ENCODE peak calls at places on chromosomes 11 and 22, in six cellular contexts. One of them, this sample, is unnamed.
A peak's percentile ranks its signal among the peaks of the same experiment; 100 is the strongest.

GRCh38 chr22:36731916-36732315 is 28.4 kb upstream of the CACNG2 start:
- DNase-seq in pancreas: peak; percentile 2
- DNase-seq in substantia nigra: no peak
- DNase-seq in aorta: no peak
- DNase-seq in GM23248: no peak
- DNase-seq in lung: no peak
- DNase-seq in this sample: no peak

GRCh38 chr22:39477542-39477941 is 20.7 kb downstream of the MGAT3 start:
- DNase-seq in pancreas: no peak
- DNase-seq in substantia nigra: no peak
- DNase-seq in GM23248: no peak
- DNase-seq in lung: no peak
- DNase-seq in aorta: no peak
- DNase-seq in this sample: no peak

GRCh38 chr11:60261014-60261413 is 18.1 kb upstream of the MS4A4E start:
- DNase-seq in lung: no peak
- DNase-seq in substantia nigra: no peak
- DNase-seq in aorta: no peak
- DNase-seq in pancreas: no peak
- DNase-seq in GM23248: no peak
- DNase-seq in this sample: no peak

GRCh38 chr11:2575611-2576051 is 124.2 kb downstream of the KCNQ1OT1 start:
- DNase-seq in aorta: peak; percentile 62
- DNase-seq in GM23248: no peak
- DNase-seq in pancreas: peak; percentile 8
- DNase-seq in lung: no peak
- DNase-seq in substantia nigra: no peak
- DNase-seq in this sample: peak; percentile 36

GRCh38 chr22:30490399-30490798 is 15.1 kb downstream of the SEC14L4 start:
- DNase-seq in aorta: no peak
- DNase-seq in substantia nigra: no peak
- DNase-seq in lung: no peak
- DNase-seq in GM23248: no peak
- DNase-seq in pancreas: no peak
- DNase-seq in this sample: no peak

GRCh38 chr11:125082611-125083311 is 19.7 kb downstream of the SLC37A2 start:
- DNase-seq in lung: no peak
- DNase-seq in pancreas: no peak
- DNase-seq in aorta: no peak
- DNase-seq in GM23248: peak; percentile 94
- DNase-seq in substantia nigra: no peak
- DNase-seq in this sample: no peak

GRCh38 chr11:84563356-84563755 is 1063.8 kb downstream of the DLG2 start:
- DNase-seq in GM23248: no peak
- DNase-seq in pancreas: no peak
- DNase-seq in substantia nigra: no peak
- DNase-seq in lung: no peak
- DNase-seq in aorta: no peak
- DNase-seq in this sample: no peak

GRCh38 chr11:93939084-93939780 is 81.9 kb upstream of the HEPHL1 start:
- DNase-seq in GM23248: peak; percentile 52
- DNase-seq in substantia nigra: no peak
- DNase-seq in pancreas: no peak
- DNase-seq in aorta: no peak
- DNase-seq in lung: no peak
- DNase-seq in this sample: no peak

GRCh38 chr11:57349491-57350274 is 11.5 kb downstream of the P2RX3 start:
- DNase-seq in GM23248: peak; percentile 55
- DNase-seq in aorta: peak; percentile 93
- DNase-seq in substantia nigra: peak; percentile 64
- DNase-seq in lung: peak; percentile 67
- DNase-seq in pancreas: peak; percentile 39
- DNase-seq in this sample: peak; percentile 71

GRCh38 chr11:75689861-75690641 is 21.2 kb upstream of the MAP6 start:
- DNase-seq in GM23248: peak; percentile 22
- DNase-seq in aorta: no peak
- DNase-seq in pancreas: no peak
- DNase-seq in substantia nigra: no peak
- DNase-seq in lung: no peak
- DNase-seq in this sample: no peak

GRCh38 chr22:32596471-32596870 is 121.9 kb downstream of the FBXO7 start:
- DNase-seq in GM23248: no peak
- DNase-seq in aorta: no peak
- DNase-seq in lung: no peak
- DNase-seq in substantia nigra: no peak
- DNase-seq in pancreas: no peak
- DNase-seq in this sample: no peak

DNA sequence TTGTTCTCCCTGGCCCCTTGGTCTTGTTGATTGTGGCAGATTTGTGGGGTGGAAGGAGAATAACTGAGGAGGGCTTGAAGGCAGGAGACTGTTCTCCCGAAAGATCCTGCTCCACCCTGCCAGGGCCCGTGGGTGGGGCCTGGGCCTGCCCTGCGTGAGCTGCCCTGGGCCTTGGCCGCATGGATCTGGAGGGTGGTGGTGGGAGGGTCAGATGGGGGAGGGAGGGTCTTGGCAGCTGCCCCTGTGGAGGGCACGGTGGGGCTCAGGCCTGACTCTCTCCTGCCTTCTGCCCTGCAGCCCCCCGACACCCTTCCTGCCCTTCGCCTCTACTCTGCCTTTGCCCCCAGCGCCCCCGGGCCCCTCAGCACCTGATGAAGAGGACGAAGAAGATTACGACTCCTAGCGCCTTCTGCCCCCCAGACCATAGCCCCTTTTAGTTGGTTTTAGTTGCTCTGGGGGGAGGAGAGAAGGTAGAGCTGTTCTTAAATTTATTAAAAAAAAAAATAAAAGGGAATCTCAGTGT is 1.9 kb downstream of the DRAP1 start:
- DNase-seq in pancreas: no peak
- DNase-seq in substantia nigra: no peak
- DNase-seq in aorta: no peak
- DNase-seq in GM23248: peak; percentile 49
- DNase-seq in lung: no peak
- DNase-seq in this sample: no peak
- H3K27ac ChIP-seq in pancreas: no peak overlapping the region
- H3K27ac ChIP-seq in substantia nigra: no peak overlapping the region
- H3K27ac ChIP-seq in aorta: no peak overlapping the region
- H3K27ac ChIP-seq in GM23248: no peak overlapping the region
- H3K27ac ChIP-seq in lung: no peak overlapping the region
- H3K27ac ChIP-seq in this sample: no peak overlapping the region

GRCh38 chr11:23840872-23841271 is 656.0 kb upstream of the LUZP2 start:
- DNase-seq in lung: no peak
- DNase-seq in substantia nigra: no peak
- DNase-seq in pancreas: no peak
- DNase-seq in aorta: no peak
- DNase-seq in GM23248: no peak
- DNase-seq in this sample: no peak
- H3K27ac ChIP-seq in lung: no peak overlapping the region
- H3K27ac ChIP-seq in substantia nigra: no peak overlapping the region
- H3K27ac ChIP-seq in pancreas: no peak overlapping the region
- H3K27ac ChIP-seq in aorta: no peak overlapping the region
- H3K27ac ChIP-seq in GM23248: no peak overlapping the region
- H3K27ac ChIP-seq in this sample: no peak overlapping the region

GRCh38 chr11:76888989-76889388 is 28.3 kb downstream of the ACER3 start:
- DNase-seq in aorta: no peak
- DNase-seq in lung: no peak
- DNase-seq in substantia nigra: no peak
- DNase-seq in GM23248: no peak
- DNase-seq in pancreas: no peak
- DNase-seq in this sample: no peak

GRCh38 chr11:76891285-76891684 is 30.6 kb downstream of the ACER3 start:
- DNase-seq in substantia nigra: no peak
- DNase-seq in lung: no peak
- DNase-seq in aorta: no peak
- DNase-seq in pancreas: no peak
- DNase-seq in GM23248: no peak
- DNase-seq in this sample: no peak

GRCh38 chr11:76889414-76889975 is 28.8 kb downstream of the ACER3 start:
- DNase-seq in pancreas: no peak
- DNase-seq in lung: no peak
- DNase-seq in substantia nigra: no peak
- DNase-seq in aorta: no peak
- DNase-seq in GM23248: no peak
- DNase-seq in this sample: no peak

GRCh38 chr11:76892305-76892704 is 31.6 kb downstream of the ACER3 start:
- DNase-seq in GM23248: no peak
- DNase-seq in lung: no peak
- DNase-seq in substantia nigra: no peak
- DNase-seq in pancreas: no peak
- DNase-seq in aorta: no peak
- DNase-seq in this sample: no peak

GRCh38 chr11:76891793-76892192 is 31.1 kb downstream of the ACER3 start:
- DNase-seq in aorta: no peak
- DNase-seq in substantia nigra: no peak
- DNase-seq in pancreas: no peak
- DNase-seq in GM23248: no peak
- DNase-seq in lung: no peak
- DNase-seq in this sample: no peak
- H3K27ac ChIP-seq in aorta: no peak overlapping the region
- H3K27ac ChIP-seq in substantia nigra: peak overlapping the region; percentile 68
- H3K27ac ChIP-seq in pancreas: no peak overlapping the region
- H3K27ac ChIP-seq in GM23248: no peak overlapping the region
- H3K27ac ChIP-seq in lung: no peak overlapping the region
- H3K27ac ChIP-seq in this sample: no peak overlapping the region

GRCh38 chr11:12284321-12285050 is 92.9 kb upstream of the PARVA start:
- DNase-seq in lung: peak; percentile 19
- DNase-seq in aorta: no peak
- DNase-seq in substantia nigra: no peak
- DNase-seq in GM23248: peak; percentile 64
- DNase-seq in pancreas: no peak
- DNase-seq in this sample: no peak

GRCh38 chr11:12287009-12287373 is 90.4 kb upstream of the PARVA start:
- DNase-seq in lung: peak; percentile 32
- DNase-seq in pancreas: no peak
- DNase-seq in aorta: peak; percentile 84
- DNase-seq in GM23248: peak; percentile 95
- DNase-seq in substantia nigra: no peak
- DNase-seq in this sample: peak; percentile 46

GRCh38 chr11:12285106-12285505 is 92.3 kb upstream of the PARVA start:
- DNase-seq in aorta: no peak
- DNase-seq in lung: peak; percentile 11
- DNase-seq in substantia nigra: no peak
- DNase-seq in GM23248: peak; percentile 91
- DNase-seq in pancreas: no peak
- DNase-seq in this sample: no peak

GRCh38 chr11:12286606-12287005 is 90.8 kb upstream of the PARVA start:
- DNase-seq in aorta: no peak
- DNase-seq in GM23248: no peak
- DNase-seq in lung: peak; percentile 19
- DNase-seq in pancreas: no peak
- DNase-seq in substantia nigra: no peak
- DNase-seq in this sample: no peak

GRCh38 chr11:12285811-12286222 is 91.6 kb upstream of the PARVA start:
- DNase-seq in aorta: no peak
- DNase-seq in substantia nigra: no peak
- DNase-seq in GM23248: no peak
- DNase-seq in lung: peak; percentile 24
- DNase-seq in pancreas: no peak
- DNase-seq in this sample: no peak
- H3K27ac ChIP-seq in aorta: no peak overlapping the region
- H3K27ac ChIP-seq in substantia nigra: no peak overlapping the region
- H3K27ac ChIP-seq in GM23248: peak overlapping the region; percentile 100
- H3K27ac ChIP-seq in lung: no peak overlapping the region
- H3K27ac ChIP-seq in pancreas: no peak overlapping the region
- H3K27ac ChIP-seq in this sample: no peak overlapping the region

GRCh38 chr11:15970506-15971214 is 385.7 kb downstream of the SOX6 start:
- DNase-seq in pancreas: no peak
- DNase-seq in aorta: no peak
- DNase-seq in lung: no peak
- DNase-seq in substantia nigra: no peak
- DNase-seq in GM23248: no peak
- DNase-seq in this sample: no peak

GRCh38 chr11:15969701-15970329 is 386.5 kb downstream of the SOX6 start:
- DNase-seq in substantia nigra: no peak
- DNase-seq in GM23248: peak; percentile 84
- DNase-seq in lung: no peak
- DNase-seq in aorta: no peak
- DNase-seq in pancreas: no peak
- DNase-seq in this sample: no peak

GRCh38 chr11:15967966-15968365 is 388.4 kb downstream of the SOX6 start:
- DNase-seq in pancreas: no peak
- DNase-seq in lung: no peak
- DNase-seq in GM23248: peak; percentile 60
- DNase-seq in substantia nigra: no peak
- DNase-seq in aorta: no peak
- DNase-seq in this sample: no peak

GRCh38 chr11:15968461-15969130 is 387.8 kb downstream of the SOX6 start:
- DNase-seq in pancreas: no peak
- DNase-seq in lung: no peak
- DNase-seq in GM23248: no peak
- DNase-seq in substantia nigra: no peak
- DNase-seq in aorta: no peak
- DNase-seq in this sample: peak; percentile 62

DNA sequence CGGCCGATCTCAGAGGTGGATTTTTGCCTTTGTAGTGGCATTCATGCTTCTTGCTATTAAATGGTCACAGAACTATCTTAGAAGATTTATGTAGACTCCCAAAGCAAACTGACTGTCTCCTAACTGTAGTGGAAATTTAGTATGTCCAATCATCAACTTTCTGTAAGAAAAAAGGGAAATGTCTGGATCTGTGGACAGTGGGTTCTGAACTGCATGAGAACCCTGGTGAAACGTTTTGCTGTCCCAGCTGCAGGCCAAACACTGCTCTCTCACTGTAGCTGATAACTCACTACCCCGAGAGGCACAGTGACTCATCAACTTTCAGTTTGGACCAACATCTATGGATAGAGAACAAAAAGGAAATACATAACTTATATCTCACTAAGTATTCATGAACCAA is 387.1 kb downstream of the SOX6 start:
- DNase-seq in lung: peak; percentile 49
- DNase-seq in aorta: no peak
- DNase-seq in GM23248: peak; percentile 86
- DNase-seq in substantia nigra: peak; percentile 44
- DNase-seq in pancreas: peak; percentile 57
- DNase-seq in this sample: peak; percentile 53
- H3K27ac ChIP-seq in lung: peak overlapping the region; percentile 68
- H3K27ac ChIP-seq in aorta: no peak overlapping the region
- H3K27ac ChIP-seq in GM23248: peak overlapping the region; percentile 76
- H3K27ac ChIP-seq in substantia nigra: no peak overlapping the region
- H3K27ac ChIP-seq in pancreas: peak overlapping the region; percentile 22
- H3K27ac ChIP-seq in this sample: peak overlapping the region; percentile 95